ENCODE peak calls at places on chromosomes 6 and 20, in six cellular contexts. Y, R, Q, O, U and D are unnamed samples.
A peak's percentile ranks its signal among the peaks of the same experiment; 100 is the strongest.

GRCh38 chr20:14069796-14070195 is 74.5 kb downstream of the MACROD2 start:
- DNase-seq in Y (no peak), R (no peak), Q (no peak), O (no peak), U (no peak), D (peak; percentile 40)

GRCh38 chr6:22940571-22941290 is 371.4 kb downstream of the HDGFL1 start:
- DNase-seq in Y (no peak), R (no peak), Q (no peak), O (no peak), U (no peak), D (no peak)

GRCh38 chr6:145283856-145284255 is 451.5 kb downstream of the EPM2A start:
- DNase-seq in Y (no peak), R (no peak), Q (no peak), O (no peak), U (no peak), D (no peak)

GRCh38 chr6:166810864-166811263 is 145.5 kb downstream of the RNASET2 start:
- DNase-seq in Y (no peak), R (no peak), Q (no peak), O (peak; percentile 82), U (no peak), D (no peak)

GRCh38 chr6:69907981-69908498 is 41.7 kb downstream of the COL19A1 start:
- DNase-seq in Y (no peak), R (no peak), Q (no peak), O (no peak), U (no peak), D (peak; percentile 63)

GRCh38 chr6:146361367-146361924 is 182.2 kb upstream of the RAB32 start:
- DNase-seq in Y (no peak), R (no peak), Q (no peak), O (no peak), U (no peak), D (peak; percentile 54)

GRCh38 chr20:44941292-44941691 is 18.9 kb downstream of the TOMM34 start:
- DNase-seq in Y (no peak), R (no peak), Q (no peak), O (no peak), U (no peak), D (no peak)

GRCh38 chr6:92504509-92504908 is 914.9 kb downstream of the EPHA7 start:
- DNase-seq in Y (no peak), R (no peak), Q (no peak), O (no peak), U (no peak), D (no peak)

GRCh38 chr6:46964716-46965519 is 43.2 kb upstream of the ADGRF5 start:
- DNase-seq in Y (no peak), R (no peak), Q (no peak), O (no peak), U (no peak), D (no peak)

GRCh38 chr6:35810831-35811698 is 5.9 kb downstream of the LHFPL5 start:
- DNase-seq in Y (no peak), R (no peak), Q (no peak), O (no peak), U (no peak), D (peak; percentile 99)

GRCh38 chr6:76876922-76877553 is 586.3 kb downstream of the HTR1B start:
- DNase-seq in Y (peak; percentile 17), R (no peak), Q (no peak), O (no peak), U (peak; percentile 65), D (peak; percentile 59)

GRCh38 chr6:117552618-117553017 is 49.7 kb downstream of the GOPC start:
- DNase-seq in Y (no peak), R (no peak), Q (no peak), O (no peak), U (no peak), D (no peak)

GRCh38 chr6:90219168-90219985 is 77.3 kb downstream of the BACH2 start:
- DNase-seq in Y (peak; percentile 30), R (no peak), Q (no peak), O (no peak), U (peak; percentile 35), D (peak; percentile 70)

GRCh38 chr6:155121699-155122098 is 126.6 kb downstream of the TIAM2 start:
- DNase-seq in Y (no peak), R (no peak), Q (no peak), O (no peak), U (no peak), D (no peak)

GRCh38 chr6:77883849-77884248 is 231.0 kb downstream of the MEI4 start:
- DNase-seq in Y (no peak), R (no peak), Q (no peak), O (no peak), U (no peak), D (peak; percentile 3)

GRCh38 chr20:20712474-20713243 is at the start of gene RALGAPA2:
- DNase-seq in Y (peak; percentile 99), R (peak; percentile 95), Q (peak; percentile 94), O (peak; percentile 99), U (peak; percentile 97), D (peak; percentile 94)

GRCh38 chr20:18805881-18806280 is 7.7 kb upstream of the SCP2D1 start:
- DNase-seq in Y (no peak), R (no peak), Q (no peak), O (no peak), U (no peak), D (peak; percentile 55)

GRCh38 chr20:56427797-56428196 is 15.7 kb downstream of the CASS4 start:
- DNase-seq in Y (no peak), R (no peak), Q (no peak), O (no peak), U (no peak), D (no peak)

GRCh38 chr6:166494757-166495486 is 91.6 kb downstream of the RAMACL start:
- DNase-seq in Y (no peak), R (no peak), Q (no peak), O (no peak), U (no peak), D (no peak)

GRCh38 chr6:163438940-163439335 is 24.4 kb downstream of the QKI start:
- DNase-seq in Y (peak; percentile 35), R (no peak), Q (peak; percentile 44), O (no peak), U (no peak), D (no peak)

GRCh38 chr6:160792711-160793110 is 90.7 kb downstream of the PLG start:
- DNase-seq in Y (no peak), R (no peak), Q (no peak), O (no peak), U (no peak), D (peak; percentile 28)

DNA sequence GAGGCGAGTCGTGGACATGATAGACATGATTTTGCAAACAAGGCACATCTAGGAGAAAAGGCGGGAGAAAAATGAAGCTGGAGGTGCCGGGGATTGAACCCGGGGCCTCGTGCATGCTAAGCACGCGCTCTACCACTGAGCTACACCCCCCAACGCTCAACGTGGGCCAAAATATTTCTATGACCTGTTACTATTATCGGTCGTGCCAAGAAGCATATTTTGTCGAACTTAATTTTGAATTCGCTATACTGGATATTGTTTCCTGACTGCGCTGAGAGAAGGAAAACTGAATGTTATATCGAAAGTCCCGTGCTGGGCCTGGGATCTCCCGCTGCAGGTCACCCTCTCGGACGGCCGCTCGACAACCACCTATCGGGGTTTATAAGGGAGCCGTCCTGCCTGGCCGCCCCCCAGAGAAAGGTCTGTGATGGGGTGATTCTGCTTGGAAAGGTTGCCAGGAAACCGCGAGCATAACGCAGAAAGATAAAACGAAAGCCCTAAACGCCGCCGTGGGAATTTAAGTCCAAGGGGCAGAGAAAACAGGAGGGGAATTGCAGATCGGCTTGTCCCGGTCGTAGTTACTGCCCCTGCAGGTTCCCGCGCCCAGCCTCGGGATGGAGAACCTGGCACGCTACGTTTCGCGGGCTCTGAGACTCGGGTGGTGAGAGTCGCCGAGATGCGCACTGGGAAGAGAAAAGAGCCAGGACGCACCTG is 60.0 kb downstream of the TRIM27 start:
- DNase-seq in Y (peak; percentile 76), R (peak; percentile 68), Q (peak; percentile 47), O (peak; percentile 95), U (peak; percentile 78), D (peak; percentile 73)
- TF ChIP-seq CTCF in Y (no peak), R (no peak), Q (no peak), O (no peak), U (no peak), D (peak; percentile 39)

GRCh38 chr6:170147832-170148708 is 142.8 kb downstream of the DLL1 start:
- DNase-seq in Y (no peak), R (peak; percentile 43), Q (no peak), O (no peak), U (no peak), D (no peak)

GRCh38 chr6:170147056-170147787 is 143.7 kb downstream of the DLL1 start:
- DNase-seq in Y (no peak), R (peak; percentile 38), Q (no peak), O (no peak), U (no peak), D (peak; percentile 43)

GRCh38 chr6:170149681-170150589 is 140.9 kb downstream of the DLL1 start:
- DNase-seq in Y (no peak), R (no peak), Q (no peak), O (no peak), U (no peak), D (no peak)

GRCh38 chr6:170150590-170150945 is 140.3 kb downstream of the DLL1 start:
- DNase-seq in Y (no peak), R (no peak), Q (no peak), O (no peak), U (no peak), D (no peak)

DNA sequence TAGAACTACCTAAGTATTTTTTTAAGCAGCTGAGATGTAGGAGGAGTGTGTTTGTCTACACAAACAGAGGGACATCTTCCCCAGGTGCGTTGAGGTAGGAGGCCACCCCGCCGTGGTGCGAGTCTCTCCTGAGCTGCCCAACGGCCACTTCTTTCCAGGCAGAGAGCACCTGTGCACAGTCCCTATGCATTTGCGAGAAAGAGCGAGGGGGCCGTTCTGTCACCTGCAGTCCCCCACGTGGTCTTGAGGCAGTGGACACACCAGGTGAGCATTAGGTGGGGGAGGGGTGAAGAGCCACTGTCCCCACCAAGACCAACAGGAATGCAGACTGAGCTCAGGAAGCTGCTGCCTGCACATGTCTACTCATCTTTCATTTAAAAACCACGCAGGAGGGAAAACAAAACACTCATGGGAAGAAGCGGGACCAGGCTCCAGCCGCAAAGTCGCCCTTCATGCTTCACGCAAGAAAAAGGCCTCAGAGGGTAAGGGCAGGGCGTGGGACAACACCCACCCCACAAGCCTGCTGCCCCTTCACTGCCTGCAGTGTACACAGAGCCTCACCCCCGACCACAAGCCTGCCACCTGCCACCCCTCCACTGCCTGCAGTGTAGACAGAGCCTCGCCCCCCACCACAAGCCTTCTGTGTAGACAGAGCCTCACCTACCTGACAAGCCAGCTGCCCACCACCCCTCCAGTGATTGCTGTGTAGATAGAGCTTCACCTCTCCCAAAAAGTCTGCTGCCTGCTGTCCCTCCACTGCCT is 142.0 kb downstream of the DLL1 start:
- DNase-seq in Y (no peak), R (peak; percentile 34), Q (no peak), O (no peak), U (no peak), D (no peak)
- H3K4me3 ChIP-seq in Y (no peak overlapping the region), R (no peak overlapping the region), Q (no peak overlapping the region), O (no peak overlapping the region), U (no peak overlapping the region), D (no peak overlapping the region)

DNA sequence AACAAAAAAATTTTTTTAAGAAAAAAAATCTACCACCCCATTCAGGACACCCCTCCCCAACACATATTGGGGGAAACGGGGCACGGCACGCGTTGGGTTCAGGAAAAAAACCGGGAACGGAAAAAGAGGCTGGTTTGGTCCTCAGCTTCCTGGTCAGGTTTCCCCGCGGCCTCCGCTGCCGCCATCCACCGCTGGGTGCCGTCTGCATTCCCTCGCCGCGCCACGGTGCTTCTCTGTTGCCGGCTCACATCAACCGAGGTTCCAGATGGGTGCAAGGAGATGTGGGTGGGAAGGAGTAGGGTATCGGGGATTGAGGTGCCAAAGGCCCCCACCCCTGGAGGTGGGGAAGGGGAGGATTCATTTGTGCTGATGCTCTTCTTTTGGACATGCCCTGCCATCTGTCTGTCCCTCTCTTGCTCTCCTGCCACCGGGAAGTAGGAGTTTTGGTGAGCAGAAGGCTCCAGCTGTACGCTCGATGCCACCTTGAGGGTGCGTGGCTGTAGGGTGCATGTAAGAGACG is 5.8 kb downstream of the MCCD1 start:
- DNase-seq in Y (no peak), R (no peak), Q (no peak), O (no peak), U (no peak), D (no peak)
- H3K36me3 ChIP-seq in Y (peaks cover 97% of the 10 kb centered on the region), R (peaks cover 26% of the 10 kb centered on the region), Q (peaks cover 63% of the 10 kb centered on the region), O (peaks cover 99% of the 10 kb centered on the region), U (peaks cover 50% of the 10 kb centered on the region), D (peaks cover 44% of the 10 kb centered on the region)

GRCh38 chr20:63692436-63693078 is 3.9 kb upstream of the TNFRSF6B start:
- DNase-seq in Y (no peak), R (no peak), Q (no peak), O (no peak), U (peak; percentile 65), D (no peak)
- TF ChIP-seq CTCF in Y (no peak), R (no peak), Q (no peak), O (no peak), U (no peak), D (no peak)